ENCODE peak calls at places on chromosomes 1 and 21, in five cellular contexts. Z is suprapubic skin, G is tibial nerve, A is A549, X is thoracic aorta. H is an unnamed sample.

GRCh38 chr21:45299864-45300785 is 12.4 kb upstream of the POFUT2 start:
- DNase-seq in X (no peak), G (no peak), A (no peak), Z (peak), H (no peak)

GRCh38 chr1:39925727-39926342 is 24.1 kb upstream of the MYCL start:
- DNase-seq in A (no peak), Z (no peak), G (no peak), X (no peak), H (no peak)

GRCh38 chr1:3710251-3710650 is 42.0 kb upstream of the CCDC27 start:
- DNase-seq in G (no peak), A (no peak), X (no peak), Z (no peak), H (no peak)

GRCh38 chr1:245622332-245623014 is 467.7 kb downstream of the KIF26B start:
- DNase-seq in G (no peak), X (no peak), A (no peak), Z (no peak), H (no peak)

GRCh38 chr21:42959754-42960153 is 14.6 kb upstream of the PKNOX1 start:
- DNase-seq in G (no peak), A (no peak), X (no peak), Z (no peak), H (no peak)

GRCh38 chr1:29756901-29757729 is 520.8 kb downstream of the PTPRU start:
- DNase-seq in Z (peak), X (no peak), G (no peak), A (no peak), H (no peak)

GRCh38 chr1:160158534-160158933 is 7.1 kb downstream of the ATP1A4 start:
- DNase-seq in G (no peak), Z (no peak), A (no peak), X (no peak), H (no peak)

GRCh38 chr1:85952460-85952859 is 204.1 kb downstream of the COL24A1 start:
- DNase-seq in G (no peak), X (no peak), A (no peak), Z (no peak), H (no peak)

GRCh38 chr21:36589352-36589971 is 109.5 kb upstream of the SIM2 start:
- DNase-seq in A (no peak), X (no peak), Z (no peak), G (no peak), H (no peak)

GRCh38 chr1:230270940-230271325 is 155.2 kb downstream of the PGBD5 start:
- DNase-seq in X (no peak), G (no peak), A (no peak), Z (peak), H (peak)

GRCh38 chr21:38159355-38159754 is 97.4 kb upstream of the KCNJ15 start:
- DNase-seq in X (peak), Z (no peak), A (no peak), G (peak), H (peak)

GRCh38 chr1:18657436-18658179 is 27.0 kb downstream of the PAX7 start:
- DNase-seq in A (no peak), Z (no peak), G (no peak), X (no peak), H (no peak)

GRCh38 chr1:233460692-233461091 is 133.2 kb downstream of the MAP3K21 start:
- DNase-seq in G (no peak), X (no peak), Z (no peak), A (no peak), H (no peak)

GRCh38 chr1:17438176-17438976 is 1.1 kb downstream of the RCC2 start:
- DNase-seq in X (peak), A (no peak), G (peak), Z (peak), H (no peak)

GRCh38 chr1:156600733-156601121 is 552 bp downstream of the GPATCH4 start:
- DNase-seq in A (no peak), Z (no peak), X (no peak), G (no peak), H (no peak)

GRCh38 chr1:9442266-9442846 is 96.9 kb upstream of the SLC25A33 start:
- DNase-seq in X (no peak), G (no peak), Z (no peak), A (no peak), H (no peak)

GRCh38 chr1:30336550-30337426 is 386.6 kb downstream of the MATN1 start:
- DNase-seq in Z (peak), G (no peak), A (no peak), X (no peak), H (no peak)

GRCh38 chr1:119040906-119041305 is 52.8 kb upstream of the TBX15 start:
- DNase-seq in X (no peak), A (no peak), G (peak), Z (no peak), H (no peak)

GRCh38 chr21:46404306-46404705 is 54.4 kb upstream of the DIP2A start:
- DNase-seq in A (no peak), X (no peak), G (no peak), Z (no peak), H (no peak)

GRCh38 chr21:46402421-46402820 is 56.3 kb upstream of the DIP2A start:
- DNase-seq in Z (no peak), A (no peak), G (no peak), X (no peak), H (no peak)

GRCh38 chr21:46399129-46399528 is 59.6 kb upstream of the DIP2A start:
- DNase-seq in G (no peak), X (no peak), A (no peak), Z (no peak), H (no peak)

GRCh38 chr21:46399686-46400085 is 59.0 kb upstream of the DIP2A start:
- DNase-seq in Z (no peak), X (no peak), G (no peak), A (no peak), H (no peak)

DNA sequence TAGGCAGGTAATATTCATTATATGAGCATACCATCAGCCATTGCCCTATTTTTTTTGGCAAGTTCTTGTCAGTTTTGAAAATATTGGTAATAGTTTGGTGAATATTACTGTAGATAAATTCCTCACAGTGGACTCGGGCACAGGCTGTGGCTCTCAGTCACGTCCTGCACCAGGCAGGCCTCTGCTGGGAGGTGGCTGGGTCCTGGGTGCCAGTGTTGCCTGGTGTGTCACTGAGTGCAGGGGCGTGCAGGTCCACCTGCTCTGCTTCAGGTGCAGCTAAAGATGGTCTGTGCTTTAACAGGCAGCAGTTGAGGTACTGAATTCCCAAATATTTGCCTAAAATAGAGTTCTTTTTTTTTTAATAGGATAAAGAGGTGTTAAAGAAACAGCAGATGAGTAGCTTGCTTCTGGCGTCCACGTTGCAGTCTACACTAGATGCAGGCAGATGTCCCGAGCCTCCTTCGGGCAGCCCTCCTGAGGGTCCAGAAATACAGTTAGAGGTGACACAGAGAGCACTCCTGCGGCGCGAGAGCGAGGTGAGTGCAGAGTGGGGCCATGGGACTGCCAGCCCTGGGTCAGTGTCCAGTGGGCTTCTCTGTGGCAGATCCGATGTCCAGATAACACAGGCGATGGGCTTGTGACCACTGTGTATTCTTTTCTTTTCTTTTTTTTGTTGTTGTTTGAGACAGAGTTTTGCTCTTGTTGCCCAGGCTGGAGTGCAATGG is 57.3 kb upstream of the DIP2A start:
- DNase-seq in A (no peak), Z (no peak), G (no peak), X (no peak), H (no peak)
- TF ChIP-seq CTCF in A (no peak), Z (no peak), G (no peak), X (no peak), H (no peak)

GRCh38 chr1:241532173-241532553 is at the start of gene KMO:
- DNase-seq in Z (no peak), A (no peak), X (no peak), G (no peak), H (no peak)
- H3K4me3 ChIP-seq in Z (peak), A (peak), X (peak), G (peak), H (peak)

DNA sequence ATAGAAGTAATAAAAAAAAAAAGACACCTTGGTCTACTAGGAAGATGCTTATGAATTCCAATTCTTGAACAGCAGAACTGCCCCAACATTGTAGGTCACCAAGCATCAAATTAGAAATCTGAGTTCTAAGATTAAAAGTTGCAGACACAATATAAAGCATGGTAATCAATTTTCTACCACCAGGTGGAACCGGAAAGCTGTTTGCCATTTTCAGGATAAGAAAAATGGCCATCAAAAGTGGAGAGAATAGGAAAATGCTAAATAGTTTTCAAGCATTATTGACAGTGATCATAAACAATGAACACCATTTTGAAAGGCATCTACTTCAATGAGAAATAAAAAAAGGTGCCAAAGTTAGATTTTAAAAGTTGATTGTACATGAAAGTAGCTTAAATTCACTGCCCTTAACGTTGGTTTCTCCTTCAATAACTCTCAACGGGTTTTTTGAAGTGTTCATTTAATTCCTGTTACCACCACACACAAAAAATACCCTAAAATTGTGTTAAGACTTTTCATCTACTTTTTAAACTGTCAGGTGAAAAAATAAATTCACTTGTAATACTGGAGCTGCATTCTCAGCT is 252.9 kb downstream of the KCNT2 start:
- DNase-seq in Z (no peak), G (peak), X (no peak), A (peak), H (no peak)
- TF ChIP-seq CTCF in Z (peak), G (peak), X (peak), A (peak), H (peak)

GRCh38 chr1:37753473-37754321 is 11.2 kb downstream of the EPHA10 start:
- DNase-seq in A (no peak), G (no peak), Z (no peak), X (no peak), H (no peak)

GRCh38 chr1:37748563-37748962 is 16.4 kb downstream of the EPHA10 start:
- DNase-seq in Z (no peak), X (no peak), G (no peak), A (no peak), H (no peak)

GRCh38 chr1:37752583-37753471 is 12.1 kb downstream of the EPHA10 start:
- DNase-seq in X (no peak), G (no peak), A (peak), Z (no peak), H (no peak)

GRCh38 chr1:37755290-37755689 is 9.6 kb downstream of the EPHA10 start:
- DNase-seq in A (no peak), X (no peak), G (no peak), Z (no peak), H (no peak)

DNA sequence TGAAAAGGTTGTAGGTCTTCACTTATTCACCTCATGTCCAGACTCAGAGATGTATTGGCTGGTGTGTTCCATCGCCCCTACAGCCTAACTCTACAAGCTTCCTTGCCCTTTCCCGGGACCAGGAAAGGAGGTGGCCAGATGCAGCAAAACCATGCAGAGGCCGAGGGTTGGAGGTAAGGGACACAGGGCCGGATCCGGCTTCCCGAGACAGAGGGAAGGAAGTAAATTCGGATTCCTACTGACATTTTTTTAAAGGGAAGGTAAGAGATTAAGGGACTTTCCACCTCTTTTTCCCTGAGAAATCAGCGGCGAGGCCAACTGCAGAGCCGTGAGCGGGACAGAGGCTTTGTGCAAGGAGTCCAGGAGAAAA is 12.7 kb downstream of the EPHA10 start:
- DNase-seq in X (no peak), A (no peak), Z (no peak), G (no peak), H (no peak)
- H3K4me3 ChIP-seq in X (no peak), A (peak), Z (peak), G (peak), H (no peak)